ENCODE peak calls at places on chromosomes 6 and 20, in eight cellular contexts. One of them, this sample, is unnamed.

GRCh38 chr20:58584051-58584824 is 66.8 kb upstream of the STX16 start:
- DNase-seq in pancreas: no peak
- DNase-seq in A549: no peak
- DNase-seq in right lobe of liver: no peak
- DNase-seq in PC-9: no peak
- DNase-seq in CD8-positive, alpha-beta T cell: no peak
- DNase-seq in spleen: no peak
- DNase-seq in HCT116: no peak
- DNase-seq in this sample: no peak

GRCh38 chr6:154590770-154591169 is 80.3 kb upstream of the CNKSR3 start:
- DNase-seq in pancreas: no peak
- DNase-seq in A549: no peak
- DNase-seq in right lobe of liver: no peak
- DNase-seq in PC-9: no peak
- DNase-seq in CD8-positive, alpha-beta T cell: no peak
- DNase-seq in spleen: no peak
- DNase-seq in HCT116: no peak
- DNase-seq in this sample: no peak

GRCh38 chr6:39301606-39302005 is 12.6 kb downstream of the KCNK17 start:
- DNase-seq in pancreas: no peak
- DNase-seq in A549: no peak
- DNase-seq in right lobe of liver: no peak
- DNase-seq in PC-9: no peak
- DNase-seq in CD8-positive, alpha-beta T cell: no peak
- DNase-seq in spleen: no peak
- DNase-seq in HCT116: peak; percentile 41
- DNase-seq in this sample: no peak

GRCh38 chr6:110357696-110358535 is at the start of gene METTL24:
- DNase-seq in pancreas: peak; percentile 75
- DNase-seq in A549: peak; percentile 5
- DNase-seq in right lobe of liver: peak; percentile 39
- DNase-seq in PC-9: no peak
- DNase-seq in CD8-positive, alpha-beta T cell: peak; percentile 21
- DNase-seq in spleen: no peak
- DNase-seq in HCT116: no peak
- DNase-seq in this sample: no peak

GRCh38 chr6:85498596-85499258 is 48.8 kb downstream of the NT5E start:
- DNase-seq in pancreas: no peak
- DNase-seq in A549: no peak
- DNase-seq in right lobe of liver: no peak
- DNase-seq in PC-9: peak; percentile 62
- DNase-seq in CD8-positive, alpha-beta T cell: no peak
- DNase-seq in spleen: no peak
- DNase-seq in HCT116: peak; percentile 19
- DNase-seq in this sample: no peak

GRCh38 chr20:19440660-19441527 is 228.5 kb downstream of the SLC24A3 start:
- DNase-seq in pancreas: no peak
- DNase-seq in A549: no peak
- DNase-seq in right lobe of liver: no peak
- DNase-seq in PC-9: no peak
- DNase-seq in CD8-positive, alpha-beta T cell: no peak
- DNase-seq in spleen: peak; percentile 52
- DNase-seq in HCT116: no peak
- DNase-seq in this sample: no peak

GRCh38 chr6:136784910-136785746 is 7.1 kb downstream of the MAP3K5 start:
- DNase-seq in pancreas: no peak
- DNase-seq in A549: no peak
- DNase-seq in right lobe of liver: peak; percentile 60
- DNase-seq in PC-9: no peak
- DNase-seq in CD8-positive, alpha-beta T cell: peak; percentile 38
- DNase-seq in spleen: peak; percentile 91
- DNase-seq in HCT116: no peak
- DNase-seq in this sample: no peak

GRCh38 chr6:131792091-131792496 is 15.7 kb upstream of the ENPP1 start:
- DNase-seq in pancreas: no peak
- DNase-seq in A549: no peak
- DNase-seq in right lobe of liver: no peak
- DNase-seq in PC-9: no peak
- DNase-seq in CD8-positive, alpha-beta T cell: no peak
- DNase-seq in spleen: no peak
- DNase-seq in HCT116: no peak
- DNase-seq in this sample: no peak

GRCh38 chr6:116580198-116580597 is 8.9 kb downstream of the RWDD1 start:
- DNase-seq in pancreas: no peak
- DNase-seq in A549: no peak
- DNase-seq in right lobe of liver: no peak
- DNase-seq in PC-9: no peak
- DNase-seq in CD8-positive, alpha-beta T cell: no peak
- DNase-seq in spleen: no peak
- DNase-seq in HCT116: no peak
- DNase-seq in this sample: no peak

GRCh38 chr20:56628873-56629463 is at the start of gene TFAP2C:
- DNase-seq in pancreas: peak; percentile 84
- DNase-seq in A549: peak; percentile 89
- DNase-seq in right lobe of liver: peak; percentile 43
- DNase-seq in PC-9: peak; percentile 92
- DNase-seq in CD8-positive, alpha-beta T cell: no peak
- DNase-seq in spleen: no peak
- DNase-seq in HCT116: peak; percentile 54
- DNase-seq in this sample: peak; percentile 98

DNA sequence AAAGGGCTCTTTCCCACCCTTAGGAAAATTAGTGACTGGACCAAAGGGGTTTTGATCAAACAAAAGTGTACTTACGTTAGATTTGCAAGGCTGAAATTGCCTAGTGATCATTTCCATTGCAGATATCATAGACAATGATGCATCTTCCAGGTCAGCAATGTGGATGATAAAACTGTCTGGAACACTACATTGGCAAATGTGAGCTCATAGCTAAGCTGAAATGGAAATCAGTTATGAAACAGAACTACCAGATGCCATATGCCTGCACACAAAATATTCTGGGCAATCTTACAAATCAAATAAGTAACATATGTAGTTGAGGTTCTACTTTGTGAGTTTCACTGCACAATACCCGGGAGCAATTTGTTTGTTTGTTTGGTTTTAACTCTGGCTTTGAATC is 34.0 kb downstream of the LY86 start:
- DNase-seq in pancreas: no peak
- DNase-seq in A549: no peak
- DNase-seq in right lobe of liver: no peak
- DNase-seq in PC-9: no peak
- DNase-seq in CD8-positive, alpha-beta T cell: no peak
- DNase-seq in spleen: no peak
- DNase-seq in HCT116: no peak
- DNase-seq in this sample: no peak
- H3K27ac ChIP-seq in pancreas: no peak overlapping the region
- H3K27ac ChIP-seq in A549: no peak overlapping the region
- H3K27ac ChIP-seq in right lobe of liver: no peak overlapping the region
- H3K27ac ChIP-seq in PC-9: no peak overlapping the region
- H3K27ac ChIP-seq in CD8-positive, alpha-beta T cell: no peak overlapping the region
- H3K27ac ChIP-seq in spleen: no peak overlapping the region
- H3K27ac ChIP-seq in HCT116: no peak overlapping the region
- H3K27ac ChIP-seq in this sample: no peak overlapping the region

GRCh38 chr20:45235995-45236394 is 14.8 kb downstream of the SEMG2 start:
- DNase-seq in pancreas: no peak
- DNase-seq in A549: no peak
- DNase-seq in right lobe of liver: no peak
- DNase-seq in PC-9: no peak
- DNase-seq in CD8-positive, alpha-beta T cell: no peak
- DNase-seq in spleen: no peak
- DNase-seq in HCT116: no peak
- DNase-seq in this sample: no peak
- TF ChIP-seq CTCF in pancreas: no peak
- TF ChIP-seq CTCF in A549: no peak
- TF ChIP-seq CTCF in right lobe of liver: peak; percentile 60
- TF ChIP-seq CTCF in PC-9: peak; percentile 82
- TF ChIP-seq CTCF in CD8-positive, alpha-beta T cell: no peak
- TF ChIP-seq CTCF in spleen: no peak
- TF ChIP-seq CTCF in HCT116: peak; percentile 82
- TF ChIP-seq CTCF in this sample: peak; percentile 53

GRCh38 chr6:152313542-152314482 is 323.4 kb downstream of the SYNE1 start:
- DNase-seq in pancreas: no peak
- DNase-seq in A549: no peak
- DNase-seq in right lobe of liver: no peak
- DNase-seq in PC-9: no peak
- DNase-seq in CD8-positive, alpha-beta T cell: no peak
- DNase-seq in spleen: no peak
- DNase-seq in HCT116: no peak
- DNase-seq in this sample: no peak
- H3K27ac ChIP-seq in pancreas: no peak overlapping the region
- H3K27ac ChIP-seq in A549: peak overlapping the region; percentile 41
- H3K27ac ChIP-seq in right lobe of liver: peak overlapping the region; percentile 4
- H3K27ac ChIP-seq in PC-9: no peak overlapping the region
- H3K27ac ChIP-seq in CD8-positive, alpha-beta T cell: no peak overlapping the region
- H3K27ac ChIP-seq in spleen: peak overlapping the region; percentile 85
- H3K27ac ChIP-seq in HCT116: no peak overlapping the region
- H3K27ac ChIP-seq in this sample: no peak overlapping the region

GRCh38 chr6:150667977-150668716 is 68.5 kb downstream of the PLEKHG1 start:
- DNase-seq in pancreas: peak; percentile 88
- DNase-seq in A549: peak; percentile 6
- DNase-seq in right lobe of liver: peak; percentile 90
- DNase-seq in PC-9: peak; percentile 88
- DNase-seq in CD8-positive, alpha-beta T cell: no peak
- DNase-seq in spleen: no peak
- DNase-seq in HCT116: peak; percentile 75
- DNase-seq in this sample: peak; percentile 80
- TF ChIP-seq CTCF in pancreas: no peak
- TF ChIP-seq CTCF in A549: no peak
- TF ChIP-seq CTCF in right lobe of liver: peak; percentile 36
- TF ChIP-seq CTCF in PC-9: no peak
- TF ChIP-seq CTCF in CD8-positive, alpha-beta T cell: no peak
- TF ChIP-seq CTCF in spleen: no peak
- TF ChIP-seq CTCF in HCT116: peak; percentile 34
- TF ChIP-seq CTCF in this sample: no peak

GRCh38 chr6:138607478-138608433 is 108.5 kb upstream of the NHSL1 start:
- DNase-seq in pancreas: no peak
- DNase-seq in A549: no peak
- DNase-seq in right lobe of liver: no peak
- DNase-seq in PC-9: no peak
- DNase-seq in CD8-positive, alpha-beta T cell: no peak
- DNase-seq in spleen: no peak
- DNase-seq in HCT116: no peak
- DNase-seq in this sample: no peak
- H3K27ac ChIP-seq in pancreas: no peak overlapping the region
- H3K27ac ChIP-seq in A549: no peak overlapping the region
- H3K27ac ChIP-seq in right lobe of liver: no peak overlapping the region
- H3K27ac ChIP-seq in PC-9: no peak overlapping the region
- H3K27ac ChIP-seq in CD8-positive, alpha-beta T cell: no peak overlapping the region
- H3K27ac ChIP-seq in spleen: no peak overlapping the region
- H3K27ac ChIP-seq in HCT116: no peak overlapping the region
- H3K27ac ChIP-seq in this sample: no peak overlapping the region

DNA sequence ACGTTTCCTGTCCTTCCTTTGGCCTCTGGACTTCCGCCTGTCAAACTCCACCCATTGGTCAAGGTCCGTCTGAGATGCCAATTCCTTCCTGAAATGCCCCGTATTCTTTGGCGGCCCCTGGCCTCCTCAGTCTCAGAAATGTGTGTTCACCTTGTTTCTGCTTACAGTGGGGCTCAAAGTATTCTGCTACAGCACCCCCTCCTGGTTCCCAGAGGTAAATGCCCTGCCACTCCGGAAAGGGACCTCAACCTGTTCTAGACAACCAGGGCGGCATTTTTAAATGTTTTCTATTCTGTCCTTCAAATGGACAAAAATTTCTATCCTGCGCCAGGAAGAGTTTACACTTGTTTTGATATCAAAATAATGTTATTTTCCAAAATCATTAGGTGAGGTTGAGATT is 12.1 kb upstream of the PAX1 start:
- DNase-seq in pancreas: no peak
- DNase-seq in A549: no peak
- DNase-seq in right lobe of liver: no peak
- DNase-seq in PC-9: no peak
- DNase-seq in CD8-positive, alpha-beta T cell: no peak
- DNase-seq in spleen: no peak
- DNase-seq in HCT116: no peak
- DNase-seq in this sample: no peak
- TF ChIP-seq CTCF in pancreas: no peak
- TF ChIP-seq CTCF in A549: peak; percentile 6
- TF ChIP-seq CTCF in right lobe of liver: no peak
- TF ChIP-seq CTCF in PC-9: no peak
- TF ChIP-seq CTCF in CD8-positive, alpha-beta T cell: no peak
- TF ChIP-seq CTCF in spleen: no peak
- TF ChIP-seq CTCF in HCT116: peak; percentile 45
- TF ChIP-seq CTCF in this sample: no peak

GRCh38 chr20:33827109-33827508 is 16.0 kb downstream of the CHMP4B start:
- DNase-seq in pancreas: no peak
- DNase-seq in A549: no peak
- DNase-seq in right lobe of liver: no peak
- DNase-seq in PC-9: no peak
- DNase-seq in CD8-positive, alpha-beta T cell: no peak
- DNase-seq in spleen: no peak
- DNase-seq in HCT116: no peak
- DNase-seq in this sample: no peak

GRCh38 chr20:33827629-33828325 is 16.6 kb downstream of the CHMP4B start:
- DNase-seq in pancreas: no peak
- DNase-seq in A549: no peak
- DNase-seq in right lobe of liver: no peak
- DNase-seq in PC-9: no peak
- DNase-seq in CD8-positive, alpha-beta T cell: no peak
- DNase-seq in spleen: no peak
- DNase-seq in HCT116: no peak
- DNase-seq in this sample: no peak

GRCh38 chr20:33829636-33830035 is 18.5 kb downstream of the CHMP4B start:
- DNase-seq in pancreas: no peak
- DNase-seq in A549: no peak
- DNase-seq in right lobe of liver: no peak
- DNase-seq in PC-9: no peak
- DNase-seq in CD8-positive, alpha-beta T cell: no peak
- DNase-seq in spleen: no peak
- DNase-seq in HCT116: no peak
- DNase-seq in this sample: no peak

GRCh38 chr20:33828912-33829560 is 17.9 kb downstream of the CHMP4B start:
- DNase-seq in pancreas: no peak
- DNase-seq in A549: no peak
- DNase-seq in right lobe of liver: no peak
- DNase-seq in PC-9: no peak
- DNase-seq in CD8-positive, alpha-beta T cell: no peak
- DNase-seq in spleen: no peak
- DNase-seq in HCT116: no peak
- DNase-seq in this sample: no peak

DNA sequence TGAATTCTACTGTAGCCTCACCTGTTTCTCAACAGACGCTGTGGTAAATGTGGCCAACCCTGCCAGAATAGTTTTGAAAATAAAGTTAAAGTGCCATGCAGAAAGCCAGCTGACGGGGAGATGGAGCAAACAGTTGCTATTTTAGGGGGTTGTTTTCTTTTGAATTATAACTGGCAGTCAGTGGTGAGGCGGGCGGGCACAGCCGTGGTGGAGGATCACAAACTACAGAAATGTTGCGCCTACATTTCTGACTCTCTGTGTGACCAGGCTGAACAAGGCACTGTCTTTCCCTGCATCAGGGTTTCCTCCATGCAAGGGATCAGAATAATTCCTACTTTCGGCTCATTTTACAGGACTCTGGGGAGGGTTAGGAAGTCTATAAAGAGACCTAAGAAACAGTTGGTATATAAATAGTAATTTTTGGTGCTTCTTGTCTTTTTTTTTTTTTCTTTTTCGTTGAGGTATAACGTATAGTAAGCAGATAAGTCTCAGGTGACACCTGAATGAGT is 17.2 kb downstream of the CHMP4B start:
- DNase-seq in pancreas: no peak
- DNase-seq in A549: no peak
- DNase-seq in right lobe of liver: no peak
- DNase-seq in PC-9: no peak
- DNase-seq in CD8-positive, alpha-beta T cell: no peak
- DNase-seq in spleen: no peak
- DNase-seq in HCT116: no peak
- DNase-seq in this sample: no peak
- H3K27ac ChIP-seq in pancreas: no peak overlapping the region
- H3K27ac ChIP-seq in A549: no peak overlapping the region
- H3K27ac ChIP-seq in right lobe of liver: no peak overlapping the region
- H3K27ac ChIP-seq in PC-9: peak overlapping the region; percentile 0
- H3K27ac ChIP-seq in CD8-positive, alpha-beta T cell: no peak overlapping the region
- H3K27ac ChIP-seq in spleen: peak overlapping the region; percentile 49
- H3K27ac ChIP-seq in HCT116: no peak overlapping the region
- H3K27ac ChIP-seq in this sample: no peak overlapping the region